ENCODE peak calls at places on chromosomes 13 and 19, in five cellular contexts. M is pancreas, Z is body of pancreas, G is fibroblast of lung, P is ovary. H is an unnamed sample.

GRCh38 chr19:3506384-3507340 is 551 bp downstream of the FZR1 start:
- DNase-seq in P (peak), Z (peak), M (peak), G (no peak), H (no peak)

GRCh38 chr13:75770164-75771145 is 134.3 kb downstream of the LMO7 start:
- DNase-seq in G (peak), Z (no peak), M (no peak), P (no peak), H (no peak)

GRCh38 chr13:108549989-108550388 is 79.4 kb upstream of the MYO16 start:
- DNase-seq in M (no peak), G (no peak), Z (no peak), P (no peak), H (no peak)

GRCh38 chr19:40246292-40247073 is 20.0 kb upstream of the CCNP start:
- DNase-seq in Z (no peak), P (no peak), M (no peak), G (no peak), H (no peak)

GRCh38 chr13:84844473-84844872 is 954.7 kb downstream of the SLITRK6 start:
- DNase-seq in P (no peak), M (no peak), G (peak), Z (no peak), H (no peak)

GRCh38 chr19:30054210-30054609 is 112.2 kb downstream of the URI1 start:
- DNase-seq in P (no peak), Z (no peak), G (no peak), M (no peak), H (no peak)

GRCh38 chr19:3980353-3981251 is 4.7 kb downstream of the EEF2 start:
- DNase-seq in P (no peak), M (peak), G (no peak), Z (peak), H (no peak)

GRCh38 chr13:91280806-91281205 is 66.7 kb upstream of the MIR17HG start:
- DNase-seq in Z (no peak), G (no peak), M (no peak), P (no peak), H (no peak)

GRCh38 chr13:50679321-50679720 is 164.2 kb downstream of the DLEU7 start:
- DNase-seq in P (no peak), M (no peak), G (no peak), Z (no peak), H (no peak)

GRCh38 chr13:45412274-45413049 is 5.7 kb downstream of the SLC25A30 start:
- DNase-seq in M (no peak), Z (no peak), P (no peak), G (peak), H (no peak)

GRCh38 chr19:55156202-55157063 is 1.1 kb downstream of the TNNI3 start:
- DNase-seq in Z (peak), M (peak), G (peak), P (no peak), H (no peak)

GRCh38 chr19:34179066-34179465 is 6.8 kb downstream of the LSM14A start:
- DNase-seq in G (no peak), P (no peak), Z (no peak), M (no peak), H (no peak)
- H3K27ac ChIP-seq in G (no peak), P (no peak), Z (no peak), M (no peak), H (no peak)

DNA sequence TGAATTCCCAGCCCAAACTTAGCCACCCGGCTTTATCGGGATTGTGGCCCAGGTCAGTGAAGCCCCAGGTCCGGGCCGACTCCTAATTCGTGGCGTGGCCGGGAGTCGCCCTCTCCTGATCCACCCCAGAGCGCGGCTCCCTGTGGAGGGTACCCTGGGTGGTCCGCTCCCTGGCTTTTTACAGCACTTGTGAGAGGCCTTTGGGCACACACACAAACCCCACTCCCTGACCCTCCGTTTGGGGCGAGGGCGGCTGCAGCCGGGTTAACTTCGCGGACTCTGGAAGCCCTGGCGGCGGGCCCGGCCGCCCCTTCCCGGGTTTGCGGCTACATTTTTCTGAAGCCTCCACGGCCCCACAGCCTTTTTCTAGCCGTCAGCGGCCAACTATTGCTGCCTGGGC is 56.5 kb downstream of the ZNF568 start:
- DNase-seq in P (no peak), Z (no peak), G (no peak), M (no peak), H (no peak)
- H3K27ac ChIP-seq in P (peak), Z (no peak), G (no peak), M (peak), H (peak)

GRCh38 chr19:44625531-44626066 is 12.2 kb downstream of the IGSF23 start:
- DNase-seq in G (no peak), P (no peak), M (no peak), Z (no peak), H (no peak)
- H3K27ac ChIP-seq in G (peak), P (no peak), M (peak), Z (peak), H (peak)

DNA sequence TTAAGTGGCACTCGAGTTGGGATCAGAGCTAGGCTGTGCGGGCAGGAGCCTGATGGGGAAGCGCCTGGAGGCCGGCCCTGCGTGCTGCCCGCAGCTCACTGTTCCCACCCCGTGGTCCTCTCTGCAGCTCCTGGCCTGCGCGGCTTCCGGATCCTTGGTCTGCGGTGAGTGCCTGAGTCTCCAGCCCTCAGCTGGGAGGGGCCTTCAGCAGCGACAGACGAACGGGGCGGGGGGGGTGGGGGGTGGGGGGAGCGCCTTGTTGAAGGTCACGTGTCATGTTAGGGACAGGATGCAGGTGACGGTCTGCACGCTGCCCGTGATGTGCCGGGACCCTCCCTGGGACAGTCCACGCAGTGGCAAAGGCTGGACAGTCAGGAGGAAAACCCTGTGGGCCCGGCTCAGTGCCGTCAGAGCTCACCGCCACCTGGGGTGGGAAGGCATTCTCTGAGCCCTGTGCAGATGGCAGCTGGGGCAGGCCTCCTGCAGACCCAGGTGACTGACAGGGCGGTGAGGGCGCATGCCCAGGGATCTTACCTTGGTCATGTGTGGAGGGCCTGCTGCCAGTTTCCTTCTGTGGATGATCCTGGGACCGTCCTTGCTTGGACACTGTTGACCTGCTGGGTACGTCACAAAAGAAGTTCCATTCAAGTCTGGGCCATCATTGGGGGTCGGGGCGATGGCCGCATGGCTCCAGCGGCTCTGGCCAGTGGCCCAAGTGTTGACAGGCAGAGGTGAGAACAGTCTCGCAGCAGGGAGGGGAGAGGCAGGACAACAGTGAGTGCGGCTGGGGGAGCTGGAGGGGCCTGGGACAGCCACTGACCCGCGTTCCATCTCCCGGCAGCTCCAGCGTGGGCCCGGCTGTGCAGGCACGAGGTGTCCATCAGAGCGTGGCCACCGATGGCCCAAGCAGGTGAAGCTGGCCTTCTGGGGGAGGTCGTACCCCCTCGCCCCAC is 4.3 kb downstream of the NDUFS7 start:
- DNase-seq in Z (no peak), G (no peak), M (no peak), P (no peak), H (no peak)
- H3K27ac ChIP-seq in Z (no peak), G (no peak), M (no peak), P (no peak), H (no peak)

GRCh38 chr13:66927562-66927961 is 302.6 kb downstream of the PCDH9 start:
- DNase-seq in P (no peak), G (no peak), Z (no peak), M (no peak), H (no peak)
- H3K27ac ChIP-seq in P (no peak), G (no peak), Z (no peak), M (no peak), H (peak)